ENCODE peak calls at places on chromosomes 16 and 17, in four cellular contexts. I is HCT116, Z is left lung, W is H9. L is an unnamed sample. For H3K9me3, the result is how much of the 10 kb centered on the place peaks cover.

GRCh38 chr16:7405166-7405565 is 72.5 kb downstream of the RBFOX1 start:
- DNase-seq in I (no peak), Z (peak), W (peak), L (no peak)

GRCh38 chr17:61201211-61201610 is 198.4 kb upstream of the TBX2 start:
- DNase-seq in I (no peak), Z (no peak), W (no peak), L (no peak)

GRCh38 chr16:35154627-35155026 is 1695.2 kb downstream of the TP53TG3F start:
- DNase-seq in I (no peak), Z (no peak), W (no peak), L (no peak)

GRCh38 chr17:57892820-57893595 is 43.2 kb upstream of the MRPS23 start:
- DNase-seq in I (peak), Z (peak), W (peak), L (no peak)

GRCh38 chr17:69018022-69018615 is 42.6 kb downstream of the ABCA9 start:
- DNase-seq in I (no peak), Z (no peak), W (no peak), L (no peak)

GRCh38 chr17:68697850-68698313 is 96.7 kb upstream of the FAM20A start:
- DNase-seq in I (no peak), Z (no peak), W (no peak), L (no peak)

GRCh38 chr17:263271-263670 is 81.8 kb upstream of the DOC2B start:
- DNase-seq in I (no peak), Z (no peak), W (no peak), L (no peak)

GRCh38 chr16:53121666-53122065 is 66.9 kb downstream of the CHD9 start:
- DNase-seq in I (no peak), Z (no peak), W (no peak), L (no peak)

GRCh38 chr16:49488336-49488735 is 114.7 kb downstream of the C16orf78 start:
- DNase-seq in I (no peak), Z (no peak), W (no peak), L (no peak)

GRCh38 chr16:73058616-73059409 is 10.9 kb upstream of the ZFHX3 start:
- DNase-seq in I (peak), Z (peak), W (no peak), L (no peak)

GRCh38 chr17:39700148-39700987 is 504 bp downstream of the ERBB2 start:
- DNase-seq in I (no peak), Z (peak), W (no peak), L (no peak)

GRCh38 chr16:86880316-86881117 is 302.2 kb downstream of the FOXL1 start:
- DNase-seq in I (no peak), Z (no peak), W (no peak), L (no peak)

GRCh38 chr16:80092686-80093085 is 448.1 kb upstream of the DYNLRB2 start:
- DNase-seq in I (no peak), Z (no peak), W (no peak), L (no peak)

GRCh38 chr16:67528870-67529638 is 425 bp downstream of the RIPOR1 start:
- DNase-seq in I (no peak), Z (peak), W (no peak), L (no peak)

GRCh38 chr16:68866933-68867332 is 23.6 kb downstream of the TANGO6 start:
- DNase-seq in I (no peak), Z (no peak), W (no peak), L (no peak)

GRCh38 chr16:29198731-29199521 is 207.6 kb downstream of the NPIPB11 start:
- DNase-seq in I (no peak), Z (no peak), W (peak), L (no peak)

GRCh38 chr17:253091-253846 is 71.8 kb upstream of the DOC2B start:
- DNase-seq in I (no peak), Z (peak), W (no peak), L (no peak)

GRCh38 chr17:73647767-73648542 is 3.7 kb upstream of the SDK2 start:
- DNase-seq in I (no peak), Z (no peak), W (no peak), L (no peak)

GRCh38 chr17:42494673-42495072 is 36.0 kb downstream of the ATP6V0A1 start:
- DNase-seq in I (no peak), Z (no peak), W (no peak), L (no peak)

GRCh38 chr16:5056347-5056746 is 9.4 kb downstream of the C16orf89 start:
- DNase-seq in I (peak), Z (no peak), W (peak), L (peak)

GRCh38 chr16:9826630-9827029 is 355.6 kb downstream of the GRIN2A start:
- DNase-seq in I (no peak), Z (no peak), W (no peak), L (no peak)

GRCh38 chr16:568401-569258 is 1.1 kb upstream of the PIGQ start:
- DNase-seq in I (no peak), Z (no peak), W (no peak), L (no peak)

GRCh38 chr16:11139624-11140375 is 116.2 kb downstream of the SOCS1 start:
- DNase-seq in I (peak), Z (no peak), W (peak), L (no peak)

GRCh38 chr17:74862108-74862901 is 2.6 kb upstream of the GRIN2C start:
- DNase-seq in I (no peak), Z (peak), W (peak), L (peak)

GRCh38 chr16:1082266-1082951 is 9.9 kb downstream of the SSTR5 start:
- DNase-seq in I (no peak), Z (no peak), W (no peak), L (no peak)

GRCh38 chr16:2779978-2780898 is 3.2 kb upstream of the ELOB start:
- DNase-seq in I (no peak), Z (no peak), W (peak), L (no peak)

GRCh38 chr16:2784536-2785100 is 2.7 kb downstream of the PRSS33 start:
- DNase-seq in I (no peak), Z (no peak), W (peak), L (no peak)

GRCh38 chr16:2785101-2785991 is 2.0 kb downstream of the PRSS33 start:
- DNase-seq in I (no peak), Z (peak), W (peak), L (peak)

GRCh38 chr16:2783581-2784375 is 3.6 kb downstream of the PRSS33 start:
- DNase-seq in I (no peak), Z (no peak), W (no peak), L (no peak)

DNA sequence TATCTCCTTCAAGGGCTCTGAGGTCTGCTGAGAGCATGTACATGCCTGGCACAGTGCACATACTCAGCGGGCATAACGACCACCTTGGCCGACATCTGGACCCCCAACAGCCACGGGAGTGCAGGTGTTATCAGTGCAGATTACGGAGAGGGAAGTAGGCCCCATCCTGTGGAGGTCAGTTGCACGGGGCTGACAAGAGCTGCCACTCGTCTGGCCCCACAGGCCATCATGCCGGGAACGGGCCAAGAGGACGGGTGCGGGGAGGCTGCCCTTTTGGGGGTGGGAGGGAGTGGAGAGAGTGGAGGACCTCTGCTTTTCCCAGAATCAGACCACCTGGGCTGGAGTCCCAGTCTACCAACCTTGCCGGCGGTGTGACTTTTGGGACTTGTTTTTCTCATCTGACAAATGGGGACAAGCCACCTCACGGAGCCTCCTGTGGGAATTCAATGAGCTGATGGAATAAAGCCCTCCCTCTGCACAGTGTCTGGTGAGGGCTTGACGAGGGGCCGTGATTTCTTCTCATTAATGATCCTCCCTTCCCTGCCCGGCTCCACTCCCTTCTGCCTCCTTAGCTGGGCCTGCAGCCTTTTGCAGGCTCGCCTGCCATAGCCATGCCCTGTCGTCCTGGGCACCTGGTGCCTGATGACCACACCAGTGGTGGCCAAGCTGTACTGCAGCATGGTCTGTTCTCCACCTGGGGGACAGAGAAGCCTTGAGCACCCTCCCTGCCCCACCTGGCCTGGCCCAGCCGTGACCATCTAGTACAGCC is 4.6 kb downstream of the PRSS33 start:
- DNase-seq in I (no peak), Z (no peak), W (peak), L (no peak)
- H3K27ac ChIP-seq in I (no peak), Z (no peak), W (no peak), L (no peak)

DNA sequence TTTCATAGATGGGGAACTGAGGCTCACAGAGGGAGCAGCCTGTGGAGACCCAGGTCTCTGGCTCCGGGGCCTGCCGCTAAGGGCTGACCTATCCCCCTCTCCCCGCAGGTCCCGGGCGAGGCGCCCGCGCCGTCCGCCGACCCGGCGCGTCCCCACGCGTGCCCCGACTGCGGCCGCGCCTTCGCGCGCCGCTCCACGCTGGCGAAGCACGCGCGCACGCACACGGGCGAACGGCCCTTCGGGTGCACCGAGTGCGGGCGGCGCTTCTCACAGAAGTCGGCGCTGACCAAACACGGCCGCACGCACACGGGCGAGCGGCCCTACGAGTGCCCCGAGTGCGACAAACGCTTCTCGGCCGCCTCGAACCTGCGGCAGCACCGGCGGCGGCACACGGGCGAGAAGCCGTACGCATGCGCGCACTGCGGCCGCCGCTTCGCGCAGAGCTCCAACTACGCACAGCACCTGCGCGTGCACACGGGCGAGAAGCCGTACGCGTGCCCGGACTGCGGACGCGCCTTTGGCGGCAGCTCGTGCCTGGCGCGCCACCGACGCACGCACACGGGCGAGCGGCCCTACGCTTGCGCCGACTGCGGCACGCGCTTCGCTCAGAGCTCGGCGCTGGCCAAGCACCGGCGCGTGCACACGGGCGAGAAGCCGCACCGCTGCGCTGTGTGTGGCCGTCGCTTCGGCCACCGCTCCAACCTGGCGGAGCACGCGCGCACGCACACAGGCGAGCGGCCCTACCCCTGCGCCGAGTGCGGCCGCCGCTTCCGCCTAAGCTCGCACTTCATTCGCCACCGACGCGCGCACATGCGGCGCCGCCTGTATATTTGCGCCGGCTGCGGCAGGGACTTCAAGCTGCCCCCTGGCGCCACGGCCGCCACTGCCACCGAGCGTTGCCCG is 10.3 kb downstream of the ZNF771 start:
- DNase-seq in I (peak), Z (peak), W (peak), L (peak)
- TF ChIP-seq CTCF in I (no peak), Z (no peak), W (peak), L (no peak)

GRCh38 chr16:88290850-88291830 is 91.6 kb upstream of the ZNF469 start:
- DNase-seq in I (no peak), Z (peak), W (no peak), L (no peak)

GRCh38 chr16:88289001-88289400 is 93.8 kb upstream of the ZNF469 start:
- DNase-seq in I (no peak), Z (no peak), W (no peak), L (no peak)

GRCh38 chr16:88292007-88292940 is 90.5 kb upstream of the ZNF469 start:
- DNase-seq in I (no peak), Z (peak), W (no peak), L (no peak)

GRCh38 chr16:88288303-88288702 is 94.5 kb upstream of the ZNF469 start:
- DNase-seq in I (no peak), Z (no peak), W (no peak), L (no peak)

GRCh38 chr16:88289549-88290344 is 93.0 kb upstream of the ZNF469 start:
- DNase-seq in I (no peak), Z (peak), W (no peak), L (no peak)
- H3K9me3 ChIP-seq in I (under half), Z (under half), W (under half), L (under half)

DNA sequence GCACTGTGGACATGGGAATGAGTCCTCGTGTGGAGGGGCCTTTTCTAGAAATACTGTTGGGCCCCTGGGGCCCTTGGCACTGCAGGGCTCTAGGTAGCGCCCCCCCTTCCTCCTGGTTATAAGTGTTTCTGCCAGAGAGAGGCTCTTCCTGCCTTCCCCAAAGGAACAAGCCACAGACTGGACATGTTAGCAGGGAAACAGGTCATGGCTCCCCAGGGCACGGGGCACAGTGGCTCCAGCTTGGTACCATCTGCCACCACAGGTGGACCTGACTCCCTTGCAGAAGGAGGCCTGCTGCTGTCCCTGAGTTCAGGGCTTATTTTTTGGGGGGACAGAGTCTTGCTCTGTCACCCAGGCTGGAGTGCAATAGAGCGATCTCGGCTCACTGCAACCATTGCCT is 8.8 kb downstream of the PDK2 start:
- DNase-seq in I (no peak), Z (no peak), W (no peak), L (no peak)
- H3K27ac ChIP-seq in I (no peak), Z (no peak), W (no peak), L (no peak)

GRCh38 chr17:45149037-45149668 is 878 bp downstream of the HEXIM1 start:
- DNase-seq in I (peak), Z (peak), W (peak), L (peak)

GRCh38 chr17:45148183-45149036 is at the start of gene HEXIM1:
- DNase-seq in I (peak), Z (peak), W (peak), L (peak)

GRCh38 chr17:45147102-45147580 is 1.1 kb upstream of the HEXIM1 start:
- DNase-seq in I (no peak), Z (peak), W (no peak), L (no peak)

GRCh38 chr17:45146616-45147101 is 1.6 kb upstream of the HEXIM1 start:
- DNase-seq in I (no peak), Z (peak), W (peak), L (no peak)

DNA sequence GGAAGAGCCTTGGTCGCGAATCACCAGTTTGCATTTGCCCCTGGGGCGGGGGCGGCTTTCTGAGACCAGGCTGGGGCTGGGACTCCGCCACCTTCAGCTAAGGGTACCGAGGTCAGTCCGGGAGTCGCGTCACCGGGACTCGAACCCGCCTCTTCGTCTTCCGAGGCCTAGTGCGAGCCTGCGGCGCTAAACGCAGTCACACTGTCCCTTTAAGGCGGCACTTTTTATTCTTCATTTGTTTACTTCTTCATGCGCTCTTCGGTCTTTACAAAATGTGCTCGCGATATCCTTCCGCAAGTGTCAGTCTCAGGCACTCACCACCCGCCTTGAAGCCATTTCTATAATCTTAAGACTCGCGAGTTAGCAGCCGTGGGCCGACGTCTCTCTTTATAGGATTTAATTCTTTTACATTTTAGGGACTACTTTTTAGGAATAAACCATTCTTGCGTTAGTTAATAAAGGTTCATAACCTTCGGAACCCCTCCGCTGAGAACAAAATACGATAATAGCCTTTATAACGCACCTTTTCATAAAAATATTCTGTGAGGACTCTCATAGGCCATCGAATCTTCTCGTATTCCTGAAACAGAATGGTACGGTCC is 593 bp upstream of the HEXIM1 start:
- DNase-seq in I (peak), Z (peak), W (peak), L (peak)
- TF ChIP-seq CTCF in I (no peak), Z (no peak), W (no peak), L (no peak)

L was measured in CD4-positive, alpha-beta T cell.